ENCODE peak calls at places on chromosomes 4 and X, in ten cellular contexts. One of them, this sample, is unnamed.
A peak's percentile ranks its signal among the peaks of the same experiment; 100 is the strongest.

GRCh38 chrX:153908219-153908875 is 3.9 kb downstream of the AVPR2 start:
- DNase-seq in kidney: no peak
- DNase-seq in lower lobe of right lung: no peak
- DNase-seq in tibial nerve: no peak
- DNase-seq in RWPE1: no peak
- DNase-seq in CD8-positive, alpha-beta memory T cell: no peak
- DNase-seq in GM23248: no peak
- DNase-seq in HepG2: no peak
- DNase-seq in pancreas: no peak
- DNase-seq in uterus: no peak
- DNase-seq in this sample: no peak

GRCh38 chr4:1493540-1494287 is 87.5 kb upstream of the NKX1-1 start:
- DNase-seq in HepG2: no peak
- DNase-seq in lower lobe of right lung: peak; percentile 40
- DNase-seq in RWPE1: no peak
- DNase-seq in pancreas: no peak
- DNase-seq in uterus: no peak
- DNase-seq in CD8-positive, alpha-beta memory T cell: no peak
- DNase-seq in GM23248: no peak
- DNase-seq in tibial nerve: no peak
- DNase-seq in kidney: peak; percentile 58
- DNase-seq in this sample: no peak

GRCh38 chr4:98519268-98519993 is 139.0 kb downstream of the TSPAN5 start:
- DNase-seq in GM23248: peak; percentile 63
- DNase-seq in pancreas: no peak
- DNase-seq in lower lobe of right lung: no peak
- DNase-seq in CD8-positive, alpha-beta memory T cell: no peak
- DNase-seq in tibial nerve: no peak
- DNase-seq in RWPE1: no peak
- DNase-seq in kidney: no peak
- DNase-seq in HepG2: peak; percentile 61
- DNase-seq in uterus: no peak
- DNase-seq in this sample: no peak

GRCh38 chr4:25184056-25184455 is 23.8 kb upstream of the SEPSECS start:
- DNase-seq in lower lobe of right lung: no peak
- DNase-seq in RWPE1: no peak
- DNase-seq in uterus: no peak
- DNase-seq in HepG2: no peak
- DNase-seq in CD8-positive, alpha-beta memory T cell: no peak
- DNase-seq in GM23248: no peak
- DNase-seq in tibial nerve: no peak
- DNase-seq in pancreas: no peak
- DNase-seq in kidney: no peak
- DNase-seq in this sample: no peak

GRCh38 chr4:109294006-109294405 is 8.5 kb downstream of the COL25A1 start:
- DNase-seq in GM23248: peak; percentile 10
- DNase-seq in lower lobe of right lung: no peak
- DNase-seq in kidney: no peak
- DNase-seq in uterus: no peak
- DNase-seq in RWPE1: no peak
- DNase-seq in tibial nerve: no peak
- DNase-seq in HepG2: peak; percentile 15
- DNase-seq in CD8-positive, alpha-beta memory T cell: no peak
- DNase-seq in pancreas: no peak
- DNase-seq in this sample: no peak

GRCh38 chrX:135275973-135276372 is 24.1 kb downstream of the ETDA start:
- DNase-seq in lower lobe of right lung: no peak
- DNase-seq in pancreas: no peak
- DNase-seq in GM23248: no peak
- DNase-seq in tibial nerve: no peak
- DNase-seq in kidney: no peak
- DNase-seq in RWPE1: no peak
- DNase-seq in HepG2: no peak
- DNase-seq in CD8-positive, alpha-beta memory T cell: no peak
- DNase-seq in uterus: no peak
- DNase-seq in this sample: no peak

GRCh38 chr4:97432551-97432950 is 710.7 kb downstream of the STPG2 start:
- DNase-seq in lower lobe of right lung: no peak
- DNase-seq in uterus: no peak
- DNase-seq in CD8-positive, alpha-beta memory T cell: no peak
- DNase-seq in kidney: no peak
- DNase-seq in HepG2: no peak
- DNase-seq in tibial nerve: no peak
- DNase-seq in RWPE1: no peak
- DNase-seq in pancreas: no peak
- DNase-seq in GM23248: no peak
- DNase-seq in this sample: no peak

GRCh38 chr4:88792268-88792781 is 94.7 kb upstream of the NAP1L5 start:
- DNase-seq in HepG2: peak; percentile 9
- DNase-seq in lower lobe of right lung: no peak
- DNase-seq in uterus: no peak
- DNase-seq in RWPE1: peak; percentile 59
- DNase-seq in GM23248: peak; percentile 86
- DNase-seq in tibial nerve: no peak
- DNase-seq in kidney: no peak
- DNase-seq in CD8-positive, alpha-beta memory T cell: no peak
- DNase-seq in pancreas: no peak
- DNase-seq in this sample: no peak

GRCh38 chr4:103493450-103494159 is 226.2 kb downstream of the TACR3 start:
- DNase-seq in tibial nerve: no peak
- DNase-seq in RWPE1: no peak
- DNase-seq in uterus: no peak
- DNase-seq in kidney: no peak
- DNase-seq in GM23248: no peak
- DNase-seq in lower lobe of right lung: no peak
- DNase-seq in pancreas: no peak
- DNase-seq in HepG2: no peak
- DNase-seq in CD8-positive, alpha-beta memory T cell: no peak
- DNase-seq in this sample: no peak

GRCh38 chrX:103637604-103638338 is 9.0 kb downstream of the TCEAL1 start:
- DNase-seq in CD8-positive, alpha-beta memory T cell: no peak
- DNase-seq in kidney: no peak
- DNase-seq in GM23248: peak; percentile 32
- DNase-seq in pancreas: no peak
- DNase-seq in uterus: no peak
- DNase-seq in tibial nerve: no peak
- DNase-seq in HepG2: no peak
- DNase-seq in lower lobe of right lung: no peak
- DNase-seq in RWPE1: no peak
- DNase-seq in this sample: no peak

GRCh38 chr4:88623097-88623496 is 30.8 kb downstream of the HERC3 start:
- DNase-seq in uterus: no peak
- DNase-seq in pancreas: no peak
- DNase-seq in HepG2: peak; percentile 24
- DNase-seq in GM23248: peak; percentile 99
- DNase-seq in lower lobe of right lung: no peak
- DNase-seq in kidney: no peak
- DNase-seq in tibial nerve: no peak
- DNase-seq in CD8-positive, alpha-beta memory T cell: no peak
- DNase-seq in RWPE1: peak; percentile 85
- DNase-seq in this sample: no peak

GRCh38 chr4:182354867-182355266 is 111.7 kb downstream of the TENM3 start:
- DNase-seq in RWPE1: no peak
- DNase-seq in lower lobe of right lung: no peak
- DNase-seq in CD8-positive, alpha-beta memory T cell: no peak
- DNase-seq in pancreas: no peak
- DNase-seq in tibial nerve: no peak
- DNase-seq in GM23248: no peak
- DNase-seq in uterus: no peak
- DNase-seq in HepG2: no peak
- DNase-seq in kidney: no peak
- DNase-seq in this sample: no peak

GRCh38 chr4:41935652-41936021 is 408 bp downstream of the TMEM33 start:
- DNase-seq in RWPE1: peak; percentile 23
- DNase-seq in GM23248: peak; percentile 70
- DNase-seq in pancreas: no peak
- DNase-seq in HepG2: peak; percentile 63
- DNase-seq in kidney: no peak
- DNase-seq in lower lobe of right lung: no peak
- DNase-seq in CD8-positive, alpha-beta memory T cell: no peak
- DNase-seq in tibial nerve: no peak
- DNase-seq in uterus: no peak
- DNase-seq in this sample: no peak

GRCh38 chr4:5371415-5372190 is 320.3 kb downstream of the STK32B start:
- DNase-seq in lower lobe of right lung: no peak
- DNase-seq in uterus: no peak
- DNase-seq in tibial nerve: no peak
- DNase-seq in GM23248: peak; percentile 59
- DNase-seq in HepG2: no peak
- DNase-seq in pancreas: peak; percentile 37
- DNase-seq in RWPE1: no peak
- DNase-seq in kidney: no peak
- DNase-seq in CD8-positive, alpha-beta memory T cell: no peak
- DNase-seq in this sample: no peak

GRCh38 chrX:1264556-1264955 is 4.1 kb upstream of the CSF2RA start:
- DNase-seq in kidney: no peak
- DNase-seq in pancreas: no peak
- DNase-seq in lower lobe of right lung: no peak
- DNase-seq in uterus: no peak
- DNase-seq in GM23248: no peak
- DNase-seq in HepG2: peak; percentile 14
- DNase-seq in RWPE1: no peak
- DNase-seq in tibial nerve: no peak
- DNase-seq in CD8-positive, alpha-beta memory T cell: no peak
- DNase-seq in this sample: no peak

GRCh38 chrX:150211988-150212387 is 151.1 kb upstream of the MAMLD1 start:
- DNase-seq in lower lobe of right lung: no peak
- DNase-seq in uterus: no peak
- DNase-seq in kidney: no peak
- DNase-seq in HepG2: no peak
- DNase-seq in RWPE1: no peak
- DNase-seq in CD8-positive, alpha-beta memory T cell: no peak
- DNase-seq in GM23248: peak; percentile 70
- DNase-seq in pancreas: no peak
- DNase-seq in tibial nerve: no peak
- DNase-seq in this sample: no peak

DNA sequence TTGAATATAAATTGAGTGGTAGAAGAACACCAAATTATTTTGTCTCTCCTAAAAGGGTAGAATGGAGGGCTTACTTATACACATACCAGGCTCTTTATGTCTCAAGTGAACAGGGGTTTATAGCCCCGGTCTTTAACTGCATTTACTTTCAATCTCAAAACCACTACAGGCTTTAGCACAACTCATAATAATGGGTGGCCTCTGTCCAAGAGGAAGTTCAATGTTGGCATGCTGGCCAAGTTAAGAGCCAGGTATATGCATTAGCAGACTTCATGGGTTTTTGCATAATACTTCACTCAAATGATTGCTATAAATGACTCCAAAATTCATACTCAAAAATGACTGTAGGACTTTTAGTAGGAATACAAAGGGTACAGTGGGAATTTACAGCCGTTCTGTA is 118.5 kb upstream of the OTUD4 start:
- DNase-seq in HepG2: no peak
- DNase-seq in CD8-positive, alpha-beta memory T cell: no peak
- DNase-seq in GM23248: no peak
- DNase-seq in RWPE1: no peak
- DNase-seq in pancreas: no peak
- DNase-seq in lower lobe of right lung: no peak
- DNase-seq in tibial nerve: no peak
- DNase-seq in uterus: no peak
- DNase-seq in kidney: no peak
- DNase-seq in this sample: no peak
- H3K27ac ChIP-seq in HepG2: no peak overlapping the region
- H3K27ac ChIP-seq in CD8-positive, alpha-beta memory T cell: no peak overlapping the region
- H3K27ac ChIP-seq in GM23248: peak overlapping the region; percentile 38
- H3K27ac ChIP-seq in RWPE1: no peak overlapping the region
- H3K27ac ChIP-seq in pancreas: no peak overlapping the region
- H3K27ac ChIP-seq in lower lobe of right lung: no peak overlapping the region
- H3K27ac ChIP-seq in tibial nerve: no peak overlapping the region
- H3K27ac ChIP-seq in uterus: peak overlapping the region; percentile 11
- H3K27ac ChIP-seq in kidney: no peak overlapping the region
- H3K27ac ChIP-seq in this sample: no peak overlapping the region

GRCh38 chr4:64305565-64306254 is 103.5 kb downstream of the TECRL start:
- DNase-seq in CD8-positive, alpha-beta memory T cell: no peak
- DNase-seq in tibial nerve: no peak
- DNase-seq in uterus: no peak
- DNase-seq in pancreas: no peak
- DNase-seq in HepG2: no peak
- DNase-seq in lower lobe of right lung: no peak
- DNase-seq in kidney: no peak
- DNase-seq in RWPE1: no peak
- DNase-seq in GM23248: no peak
- DNase-seq in this sample: no peak
- H3K27ac ChIP-seq in CD8-positive, alpha-beta memory T cell: no peak overlapping the region
- H3K27ac ChIP-seq in tibial nerve: no peak overlapping the region
- H3K27ac ChIP-seq in uterus: no peak overlapping the region
- H3K27ac ChIP-seq in pancreas: no peak overlapping the region
- H3K27ac ChIP-seq in HepG2: no peak overlapping the region
- H3K27ac ChIP-seq in lower lobe of right lung: no peak overlapping the region
- H3K27ac ChIP-seq in kidney: no peak overlapping the region
- H3K27ac ChIP-seq in RWPE1: no peak overlapping the region
- H3K27ac ChIP-seq in GM23248: no peak overlapping the region
- H3K27ac ChIP-seq in this sample: no peak overlapping the region

DNA sequence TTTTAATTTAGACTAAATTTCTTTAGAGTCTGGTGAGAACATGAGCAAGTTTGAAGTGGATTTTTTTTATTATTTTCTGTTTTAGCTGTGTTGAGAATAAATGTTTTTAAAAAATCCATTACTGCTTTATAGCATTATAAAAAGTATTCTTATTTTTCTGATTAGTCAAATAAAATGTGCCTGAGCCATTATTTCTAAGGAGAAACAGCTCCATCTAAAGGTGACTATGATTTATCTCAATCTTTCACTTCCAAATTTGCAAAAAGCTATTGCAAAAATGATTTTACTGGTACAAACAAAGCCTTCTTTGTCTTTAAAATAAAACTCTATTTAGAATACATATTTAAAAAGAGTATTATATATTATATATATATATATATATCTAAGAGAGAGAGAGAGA is 959.2 kb downstream of the FAM133A start:
- DNase-seq in CD8-positive, alpha-beta memory T cell: no peak
- DNase-seq in tibial nerve: no peak
- DNase-seq in kidney: no peak
- DNase-seq in HepG2: no peak
- DNase-seq in lower lobe of right lung: no peak
- DNase-seq in GM23248: no peak
- DNase-seq in RWPE1: no peak
- DNase-seq in pancreas: no peak
- DNase-seq in uterus: no peak
- DNase-seq in this sample: no peak
- H3K27ac ChIP-seq in CD8-positive, alpha-beta memory T cell: no peak overlapping the region
- H3K27ac ChIP-seq in tibial nerve: no peak overlapping the region
- H3K27ac ChIP-seq in kidney: no peak overlapping the region
- H3K27ac ChIP-seq in HepG2: no peak overlapping the region
- H3K27ac ChIP-seq in lower lobe of right lung: no peak overlapping the region
- H3K27ac ChIP-seq in GM23248: no peak overlapping the region
- H3K27ac ChIP-seq in RWPE1: no peak overlapping the region
- H3K27ac ChIP-seq in pancreas: no peak overlapping the region
- H3K27ac ChIP-seq in uterus: no peak overlapping the region
- H3K27ac ChIP-seq in this sample: no peak overlapping the region

GRCh38 chrX:41478397-41478911 is 31.3 kb downstream of the NYX start:
- DNase-seq in tibial nerve: no peak
- DNase-seq in pancreas: no peak
- DNase-seq in uterus: no peak
- DNase-seq in RWPE1: no peak
- DNase-seq in kidney: no peak
- DNase-seq in lower lobe of right lung: no peak
- DNase-seq in GM23248: peak; percentile 12
- DNase-seq in CD8-positive, alpha-beta memory T cell: no peak
- DNase-seq in HepG2: no peak
- DNase-seq in this sample: no peak
- H3K27ac ChIP-seq in tibial nerve: no peak overlapping the region
- H3K27ac ChIP-seq in pancreas: no peak overlapping the region
- H3K27ac ChIP-seq in uterus: no peak overlapping the region
- H3K27ac ChIP-seq in RWPE1: no peak overlapping the region
- H3K27ac ChIP-seq in kidney: no peak overlapping the region
- H3K27ac ChIP-seq in lower lobe of right lung: no peak overlapping the region
- H3K27ac ChIP-seq in GM23248: no peak overlapping the region
- H3K27ac ChIP-seq in CD8-positive, alpha-beta memory T cell: no peak overlapping the region
- H3K27ac ChIP-seq in HepG2: peak overlapping the region; percentile 30
- H3K27ac ChIP-seq in this sample: no peak overlapping the region

This sample was measured in substantia nigra.